ENCODE peak calls at places on chromosomes 12 and 14, in six cellular contexts. One of them, this sample, is unnamed.

GRCh38 chr12:102883204-102883799 is 33.7 kb downstream of the PAH start:
- DNase-seq in mesendoderm: peak
- DNase-seq in mesenchymal stem cell: peak
- DNase-seq in IMR-90: no peak
- DNase-seq in H1: peak
- DNase-seq in neuronal stem cell: peak
- DNase-seq in this sample: peak

GRCh38 chr12:125155366-125155765 is 90.1 kb downstream of the AACS start:
- DNase-seq in H1: no peak
- DNase-seq in IMR-90: no peak
- DNase-seq in mesendoderm: no peak
- DNase-seq in mesenchymal stem cell: no peak
- DNase-seq in neuronal stem cell: no peak
- DNase-seq in this sample: no peak

GRCh38 chr14:74509587-74510210 is 16.1 kb downstream of the ISCA2 start:
- DNase-seq in IMR-90: no peak
- DNase-seq in mesenchymal stem cell: no peak
- DNase-seq in neuronal stem cell: no peak
- DNase-seq in mesendoderm: no peak
- DNase-seq in H1: no peak
- DNase-seq in this sample: peak

GRCh38 chr12:76669981-76670380 is 93.9 kb upstream of the ZDHHC17 start:
- DNase-seq in mesendoderm: no peak
- DNase-seq in H1: no peak
- DNase-seq in IMR-90: no peak
- DNase-seq in mesenchymal stem cell: no peak
- DNase-seq in neuronal stem cell: no peak
- DNase-seq in this sample: no peak

GRCh38 chr14:101007004-101007614 is 103.6 kb upstream of the RTL1 start:
- DNase-seq in mesendoderm: no peak
- DNase-seq in H1: no peak
- DNase-seq in IMR-90: no peak
- DNase-seq in mesenchymal stem cell: no peak
- DNase-seq in neuronal stem cell: no peak
- DNase-seq in this sample: no peak

GRCh38 chr12:92138144-92138543 is 7.5 kb downstream of the BTG1 start:
- DNase-seq in IMR-90: no peak
- DNase-seq in neuronal stem cell: no peak
- DNase-seq in mesendoderm: no peak
- DNase-seq in mesenchymal stem cell: peak
- DNase-seq in H1: no peak
- DNase-seq in this sample: no peak

GRCh38 chr12:54980341-54980740 is 4.2 kb downstream of the TESPA1 start:
- DNase-seq in neuronal stem cell: no peak
- DNase-seq in IMR-90: no peak
- DNase-seq in mesenchymal stem cell: no peak
- DNase-seq in H1: no peak
- DNase-seq in mesendoderm: no peak
- DNase-seq in this sample: no peak

GRCh38 chr14:89436274-89436656 is 19.2 kb upstream of the FOXN3 start:
- DNase-seq in neuronal stem cell: no peak
- DNase-seq in mesendoderm: no peak
- DNase-seq in IMR-90: no peak
- DNase-seq in mesenchymal stem cell: no peak
- DNase-seq in H1: no peak
- DNase-seq in this sample: no peak

GRCh38 chr12:95547522-95548055 is 3.7 kb downstream of the USP44 start:
- DNase-seq in neuronal stem cell: peak
- DNase-seq in IMR-90: peak
- DNase-seq in H1: no peak
- DNase-seq in mesenchymal stem cell: peak
- DNase-seq in mesendoderm: peak
- DNase-seq in this sample: peak

GRCh38 chr12:71397433-71397954 is 42.1 kb upstream of the LGR5 start:
- DNase-seq in neuronal stem cell: no peak
- DNase-seq in mesendoderm: peak
- DNase-seq in mesenchymal stem cell: peak
- DNase-seq in H1: no peak
- DNase-seq in IMR-90: no peak
- DNase-seq in this sample: no peak

GRCh38 chr14:24473211-24473610 is 30.6 kb upstream of the SDR39U1 start:
- DNase-seq in mesendoderm: no peak
- DNase-seq in H1: no peak
- DNase-seq in mesenchymal stem cell: no peak
- DNase-seq in neuronal stem cell: no peak
- DNase-seq in IMR-90: no peak
- DNase-seq in this sample: no peak

GRCh38 chr14:23376477-23377200 is at the start of gene CMTM5:
- DNase-seq in mesenchymal stem cell: no peak
- DNase-seq in H1: peak
- DNase-seq in neuronal stem cell: peak
- DNase-seq in mesendoderm: peak
- DNase-seq in IMR-90: no peak
- DNase-seq in this sample: peak

GRCh38 chr12:121803861-121804416 is at the start of gene SETD1B:
- DNase-seq in IMR-90: peak
- DNase-seq in neuronal stem cell: no peak
- DNase-seq in H1: no peak
- DNase-seq in mesendoderm: peak
- DNase-seq in mesenchymal stem cell: peak
- DNase-seq in this sample: no peak

GRCh38 chr14:33570717-33571058 is 380.2 kb downstream of the EGLN3 start:
- DNase-seq in mesendoderm: no peak
- DNase-seq in mesenchymal stem cell: no peak
- DNase-seq in H1: no peak
- DNase-seq in neuronal stem cell: no peak
- DNase-seq in IMR-90: no peak
- DNase-seq in this sample: no peak

GRCh38 chr14:105324080-105324778 is 9.7 kb downstream of the PACS2 start:
- DNase-seq in mesenchymal stem cell: no peak
- DNase-seq in mesendoderm: no peak
- DNase-seq in neuronal stem cell: no peak
- DNase-seq in IMR-90: no peak
- DNase-seq in H1: peak
- DNase-seq in this sample: no peak

GRCh38 chr12:63944586-63945228 is 100.2 kb downstream of the SRGAP1 start:
- DNase-seq in neuronal stem cell: no peak
- DNase-seq in mesendoderm: no peak
- DNase-seq in mesenchymal stem cell: no peak
- DNase-seq in H1: no peak
- DNase-seq in IMR-90: no peak
- DNase-seq in this sample: no peak

GRCh38 chr14:37247777-37248461 is 50.2 kb downstream of the MIPOL1 start:
- DNase-seq in mesendoderm: no peak
- DNase-seq in H1: no peak
- DNase-seq in neuronal stem cell: no peak
- DNase-seq in mesenchymal stem cell: no peak
- DNase-seq in IMR-90: no peak
- DNase-seq in this sample: no peak

GRCh38 chr12:65899289-65899688 is 75.0 kb downstream of the HMGA2 start:
- DNase-seq in H1: no peak
- DNase-seq in mesenchymal stem cell: no peak
- DNase-seq in IMR-90: no peak
- DNase-seq in mesendoderm: no peak
- DNase-seq in neuronal stem cell: no peak
- DNase-seq in this sample: no peak

GRCh38 chr12:124109760-124110159 is 136.7 kb downstream of the ZNF664 start:
- DNase-seq in H1: no peak
- DNase-seq in neuronal stem cell: no peak
- DNase-seq in IMR-90: peak
- DNase-seq in mesenchymal stem cell: peak
- DNase-seq in mesendoderm: peak
- DNase-seq in this sample: peak

GRCh38 chr12:3078086-3078820 is 1.1 kb downstream of the TSPAN9 start:
- DNase-seq in neuronal stem cell: no peak
- DNase-seq in mesenchymal stem cell: no peak
- DNase-seq in IMR-90: no peak
- DNase-seq in H1: no peak
- DNase-seq in mesendoderm: peak
- DNase-seq in this sample: peak

GRCh38 chr14:75182820-75183219 is 6.4 kb upstream of the TMED10 start:
- DNase-seq in IMR-90: peak
- DNase-seq in mesenchymal stem cell: peak
- DNase-seq in mesendoderm: no peak
- DNase-seq in neuronal stem cell: no peak
- DNase-seq in H1: no peak
- DNase-seq in this sample: no peak

GRCh38 chr14:75310295-75311059 is 31.8 kb downstream of the FOS start:
- DNase-seq in IMR-90: peak
- DNase-seq in neuronal stem cell: peak
- DNase-seq in mesendoderm: peak
- DNase-seq in mesenchymal stem cell: peak
- DNase-seq in H1: peak
- DNase-seq in this sample: peak

GRCh38 chr12:7693793-7694192 is 1.8 kb downstream of the GDF3 start:
- DNase-seq in H1: no peak
- DNase-seq in IMR-90: no peak
- DNase-seq in mesendoderm: no peak
- DNase-seq in mesenchymal stem cell: no peak
- DNase-seq in neuronal stem cell: no peak
- DNase-seq in this sample: no peak
- H2BK15ac ChIP-seq in H1: peak
- H2BK15ac ChIP-seq in IMR-90: no peak
- H2BK15ac ChIP-seq in mesendoderm: no peak
- H2BK15ac ChIP-seq in mesenchymal stem cell: no peak
- H2BK15ac ChIP-seq in neuronal stem cell: no peak
- H2BK15ac ChIP-seq in this sample: no peak

GRCh38 chr12:33000016-33000415 is 103.4 kb upstream of the PKP2 start:
- DNase-seq in H1: no peak
- DNase-seq in neuronal stem cell: no peak
- DNase-seq in IMR-90: no peak
- DNase-seq in mesendoderm: no peak
- DNase-seq in mesenchymal stem cell: no peak
- DNase-seq in this sample: peak
- H4K8ac ChIP-seq in H1: no peak
- H4K8ac ChIP-seq in neuronal stem cell: no peak
- H4K8ac ChIP-seq in IMR-90: no peak
- H4K8ac ChIP-seq in mesendoderm: no peak
- H4K8ac ChIP-seq in mesenchymal stem cell: no peak
- H4K8ac ChIP-seq in this sample: no peak

DNA sequence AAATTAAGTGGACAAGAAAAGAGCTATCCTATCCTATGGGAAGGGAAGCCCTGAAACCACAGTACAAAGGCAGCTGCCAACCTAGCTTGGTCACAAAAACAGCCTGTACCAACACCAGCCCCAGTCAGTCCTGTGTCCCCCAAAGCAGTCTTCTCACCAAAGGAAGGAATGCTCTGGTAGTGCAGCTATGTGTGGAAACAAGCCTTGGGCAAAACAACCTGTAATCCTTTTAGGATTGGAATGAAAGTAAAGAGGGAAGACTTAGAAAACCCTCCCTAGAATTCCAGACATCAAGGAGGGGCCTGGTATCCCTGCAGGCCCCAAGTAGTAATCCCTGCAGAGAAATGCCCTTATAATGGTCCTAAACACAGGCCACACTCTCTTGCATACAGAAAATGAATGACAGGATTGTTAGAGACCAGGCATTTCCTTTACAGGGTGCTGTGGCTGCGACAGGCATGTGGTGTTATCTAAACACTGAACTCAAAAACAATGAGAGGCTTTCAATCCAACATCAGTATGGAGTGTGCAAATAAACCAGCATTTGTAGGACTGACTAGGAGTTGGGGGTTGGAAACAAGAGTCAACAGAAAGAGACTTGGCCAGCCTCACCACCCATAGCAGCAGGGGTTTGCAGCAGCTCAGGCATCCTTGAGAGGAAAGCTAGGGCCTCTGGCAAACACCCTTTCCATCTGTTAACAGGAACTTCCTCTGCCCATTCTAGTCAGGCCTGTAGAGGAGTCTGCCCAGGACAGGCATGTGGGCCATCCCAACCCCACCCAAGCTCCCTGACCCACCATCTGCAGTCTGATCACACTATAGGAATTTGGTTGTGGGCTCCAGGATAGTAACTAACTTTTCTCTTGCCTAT is 59.1 kb downstream of the DCAF5 start:
- DNase-seq in mesendoderm: peak
- DNase-seq in H1: no peak
- DNase-seq in mesenchymal stem cell: peak
- DNase-seq in IMR-90: peak
- DNase-seq in neuronal stem cell: no peak
- DNase-seq in this sample: no peak
- H3K18ac ChIP-seq in mesendoderm: peak
- H3K18ac ChIP-seq in H1: no peak
- H3K18ac ChIP-seq in mesenchymal stem cell: no peak
- H3K18ac ChIP-seq in IMR-90: peak
- H3K18ac ChIP-seq in neuronal stem cell: peak
- H3K18ac ChIP-seq in this sample: no peak

GRCh38 chr12:131176926-131177325 is 223.2 kb downstream of the ADGRD1 start:
- DNase-seq in H1: peak
- DNase-seq in neuronal stem cell: no peak
- DNase-seq in mesenchymal stem cell: no peak
- DNase-seq in mesendoderm: no peak
- DNase-seq in IMR-90: no peak
- DNase-seq in this sample: no peak
- H2BK15ac ChIP-seq in H1: no peak
- H2BK15ac ChIP-seq in neuronal stem cell: no peak
- H2BK15ac ChIP-seq in mesenchymal stem cell: no peak
- H2BK15ac ChIP-seq in mesendoderm: no peak
- H2BK15ac ChIP-seq in IMR-90: no peak
- H2BK15ac ChIP-seq in this sample: no peak